ENCODE peak calls at places on chromosomes 5 and 9, in seven cellular contexts. I is uterus; K is upper lobe of left lung; J is GM06990; P is right lobe of liver; X is astrocyte; F is CD8-positive, alpha-beta T cell. N is an unnamed sample.

GRCh38 chr9:134518004-134518606 is 123.5 kb upstream of the COL5A1 start:
- DNase-seq in I (no peak), K (no peak), J (no peak), P (peak), X (no peak), F (no peak), N (no peak)

GRCh38 chr9:91160181-91160580 is 201.5 kb downstream of the AUH start:
- DNase-seq in I (no peak), K (no peak), J (no peak), P (no peak), X (no peak), F (no peak), N (no peak)

GRCh38 chr9:36158917-36159316 is 10.3 kb upstream of the CCIN start:
- DNase-seq in I (no peak), K (no peak), J (no peak), P (no peak), X (peak), F (no peak), N (no peak)

GRCh38 chr9:72041775-72042194 is 18.6 kb downstream of the C9orf57 start:
- DNase-seq in I (peak), K (peak), J (no peak), P (peak), X (peak), F (no peak), N (no peak)

GRCh38 chr5:69217154-69217731 is 17.4 kb upstream of the CDK7 start:
- DNase-seq in I (peak), K (no peak), J (peak), P (no peak), X (no peak), F (no peak), N (peak)

GRCh38 chr9:126487856-126488255 is 125.9 kb upstream of the LMX1B start:
- DNase-seq in I (no peak), K (peak), J (no peak), P (no peak), X (no peak), F (no peak), N (no peak)

GRCh38 chr5:41414598-41414997 is 95.8 kb downstream of the PLCXD3 start:
- DNase-seq in I (peak), K (no peak), J (no peak), P (no peak), X (peak), F (no peak), N (no peak)

GRCh38 chr9:129954868-129955550 is 88.0 kb downstream of the FNBP1 start:
- DNase-seq in I (no peak), K (peak), J (no peak), P (no peak), X (peak), F (no peak), N (no peak)

GRCh38 chr9:2336055-2336454 is 285.5 kb upstream of the VLDLR start:
- DNase-seq in I (no peak), K (no peak), J (no peak), P (no peak), X (no peak), F (no peak), N (peak)

GRCh38 chr5:151205411-151205810 is 18.5 kb downstream of the CCDC69 start:
- DNase-seq in I (no peak), K (no peak), J (no peak), P (no peak), X (no peak), F (peak), N (no peak)

GRCh38 chr9:3863114-3863528 is 337.3 kb upstream of the RFX3 start:
- DNase-seq in I (no peak), K (no peak), J (no peak), P (no peak), X (peak), F (no peak), N (peak)
- TF ChIP-seq CTCF in I (no peak), K (no peak), J (no peak), P (no peak), X (peak), F (no peak), N (no peak)

GRCh38 chr5:140565780-140566095 is 1.1 kb downstream of the SLC35A4 start:
- DNase-seq in I (no peak), K (peak), J (no peak), P (no peak), X (no peak), F (no peak), N (no peak)
- H3K4me3 ChIP-seq in I (no peak), K (peak), J (peak), P (peak), X (peak), F (peak), N (peak)

GRCh38 chr5:24633705-24634325 is 11.0 kb downstream of the CDH10 start:
- DNase-seq in I (no peak), K (no peak), J (no peak), P (no peak), X (peak), F (no peak), N (peak)
- TF ChIP-seq CTCF in I (peak), K (peak), J (peak), P (peak), X (peak), F (peak), N (peak)

DNA sequence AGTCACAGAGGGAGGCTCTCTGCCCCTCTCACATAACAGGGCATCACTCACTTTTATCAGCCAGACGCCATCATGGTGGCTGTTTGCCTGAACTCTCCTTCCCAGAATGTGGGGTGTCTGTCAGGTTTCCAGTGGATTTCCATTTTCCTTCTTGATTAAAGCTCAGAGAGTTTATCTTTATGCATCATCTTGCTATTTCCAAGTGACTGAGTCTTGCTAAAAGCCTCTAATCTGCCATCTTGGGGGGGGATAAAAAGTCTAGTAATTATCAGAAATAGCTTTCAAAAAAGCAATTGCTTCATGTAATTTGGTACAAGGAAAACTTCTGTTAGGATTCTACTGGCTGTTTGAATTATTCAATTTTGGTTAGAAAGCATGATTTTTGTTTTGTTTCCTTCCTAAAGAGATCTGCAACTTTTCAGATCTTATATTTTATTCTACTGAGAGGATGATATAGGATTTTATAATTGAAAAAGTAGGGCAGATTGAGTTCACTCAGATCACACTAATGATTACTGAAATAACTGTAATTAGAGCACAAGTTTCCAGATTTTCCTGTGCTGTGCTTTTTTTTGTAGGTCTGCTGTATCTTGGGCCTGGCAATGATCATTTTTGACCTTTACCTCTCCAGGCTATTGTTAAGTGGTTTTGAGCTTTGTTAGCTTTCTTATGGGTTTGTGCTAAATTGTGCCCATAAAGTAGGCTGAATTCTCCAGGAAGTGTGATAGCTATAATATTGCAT is 661.5 kb downstream of the TLE4 start:
- DNase-seq in I (no peak), K (no peak), J (no peak), P (no peak), X (no peak), F (no peak), N (no peak)
- H3K4me3 ChIP-seq in I (no peak), K (no peak), J (no peak), P (no peak), X (no peak), F (no peak), N (no peak)

GRCh38 chr9:98383758-98384157 is 128.3 kb upstream of the TBC1D2 start:
- DNase-seq in I (no peak), K (no peak), J (no peak), P (no peak), X (no peak), F (no peak), N (no peak)
- TF ChIP-seq CTCF in I (no peak), K (no peak), J (no peak), P (no peak), X (peak), F (no peak), N (no peak)

DNA sequence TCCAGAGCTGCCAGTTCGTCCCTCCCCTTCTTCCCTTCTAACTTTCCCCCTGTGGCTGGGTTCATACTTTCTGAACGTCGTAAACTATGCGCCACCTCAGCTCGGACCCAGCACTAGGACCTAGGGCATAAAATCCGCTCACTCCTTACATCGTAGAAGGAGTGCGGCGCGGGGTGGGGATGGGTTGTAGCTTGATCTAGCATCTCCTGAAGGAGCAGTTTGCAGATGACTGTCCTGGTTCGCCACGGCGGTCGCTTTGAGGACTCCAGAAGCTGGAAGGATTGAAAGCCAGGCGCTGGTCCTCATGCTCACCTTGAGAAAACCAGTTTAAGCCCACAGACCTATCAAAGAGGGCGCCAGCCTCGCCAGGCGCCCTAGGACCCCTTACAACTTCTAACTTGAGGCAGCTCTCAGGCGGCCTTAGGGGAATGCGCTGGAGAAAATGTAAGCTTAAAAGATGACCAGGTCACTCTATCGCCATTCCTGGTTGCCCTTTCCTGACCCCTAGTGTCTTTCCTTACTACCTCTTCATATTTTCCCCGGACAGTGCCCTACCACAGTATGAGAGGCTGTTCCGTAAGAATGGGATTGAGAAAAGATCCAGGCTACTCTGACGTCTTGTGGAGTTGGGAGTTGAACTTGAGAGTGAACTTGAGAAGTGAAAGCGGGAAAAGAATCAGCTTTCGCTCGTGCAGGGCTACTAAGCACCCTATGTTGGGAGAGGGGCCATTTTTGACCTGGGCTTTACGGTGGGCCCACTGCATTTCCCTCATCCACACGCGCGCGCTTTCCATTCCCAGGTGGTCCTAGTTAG is 2.8 kb downstream of the RORB start:
- DNase-seq in I (no peak), K (no peak), J (no peak), P (no peak), X (peak), F (no peak), N (no peak)
- H3K4me3 ChIP-seq in I (peak), K (peak), J (no peak), P (no peak), X (peak), F (no peak), N (no peak)

DNA sequence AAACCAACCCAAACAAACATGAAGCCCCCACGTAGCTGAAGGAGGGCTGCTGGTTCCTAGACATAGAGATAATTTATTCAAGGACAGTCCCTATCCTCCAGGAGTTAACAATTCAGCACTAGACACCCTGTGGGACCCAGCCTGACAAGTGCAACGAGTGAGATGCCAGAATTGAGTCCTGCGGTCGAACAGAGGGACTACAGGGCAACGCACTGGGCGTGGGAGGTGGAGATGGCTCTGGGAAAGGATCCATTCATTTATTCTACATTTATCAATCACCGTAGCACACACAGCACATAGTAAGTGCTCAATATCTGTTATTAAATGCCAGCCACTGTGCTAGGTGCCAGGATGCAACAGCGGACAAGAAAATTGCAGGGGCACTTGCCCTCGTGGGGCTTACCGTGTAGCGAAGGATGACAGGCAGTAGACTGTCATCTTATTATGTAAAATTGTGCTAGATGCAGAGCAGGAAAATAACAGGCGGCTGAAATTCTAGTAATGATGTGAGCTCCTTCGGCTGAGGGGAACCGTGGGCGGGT is 855 bp upstream of the ARHGAP26 start:
- DNase-seq in I (no peak), K (no peak), J (no peak), P (no peak), X (no peak), F (no peak), N (no peak)
- TF ChIP-seq CTCF in I (no peak), K (no peak), J (no peak), P (peak), X (no peak), F (no peak), N (no peak)